ENCODE peak calls at places on chromosomes 7 and 10, in nine cellular contexts. Y is GM12891, M is IMR-90, O is transverse colon, L is HCT116, K is spleen, W is heart left ventricle, G is sigmoid colon, N is right lobe of liver. T is an unnamed sample.

GRCh38 chr7:120724448-120724847 is 133.5 kb downstream of the TSPAN12 start:
- DNase-seq in L (no peak), O (no peak), G (no peak), Y (no peak), W (no peak), M (no peak), N (no peak), K (no peak), T (no peak)

GRCh38 chr7:130732980-130733865 is 784 bp downstream of the KLF14 start:
- DNase-seq in O (peak), G (no peak), M (peak), K (peak), W (peak), N (no peak), Y (no peak), L (peak), T (peak)

GRCh38 chr7:16926283-16926682 is 44.5 kb upstream of the AGR3 start:
- DNase-seq in W (peak), K (no peak), M (peak), L (peak), Y (no peak), N (no peak), O (peak), G (no peak), T (no peak)

GRCh38 chr10:104247513-104248146 is 7.1 kb upstream of the GSTO1 start:
- DNase-seq in L (no peak), O (no peak), M (no peak), K (no peak), W (no peak), Y (no peak), G (no peak), N (no peak), T (no peak)

GRCh38 chr7:151454306-151454705 is 14.4 kb upstream of the CRYGN start:
- DNase-seq in M (no peak), L (no peak), N (peak), W (no peak), K (peak), Y (no peak), G (no peak), O (peak), T (no peak)

GRCh38 chr10:132124201-132124920 is 58.6 kb downstream of the JAKMIP3 start:
- DNase-seq in G (no peak), N (no peak), O (no peak), W (peak), M (no peak), Y (no peak), K (peak), L (no peak), T (no peak)

GRCh38 chr10:72274213-72274729 is 547 bp downstream of the DDIT4 start:
- DNase-seq in L (no peak), G (no peak), K (peak), N (peak), Y (no peak), W (peak), O (no peak), M (peak), T (peak)

GRCh38 chr10:11927746-11928145 is 104.6 kb downstream of the PROSER2 start:
- DNase-seq in L (no peak), O (no peak), Y (no peak), K (no peak), W (no peak), M (no peak), G (no peak), N (no peak), T (no peak)

GRCh38 chr10:11313463-11313862 is 295.8 kb downstream of the CELF2 start:
- DNase-seq in Y (no peak), G (no peak), M (no peak), N (no peak), L (no peak), K (no peak), O (no peak), W (no peak), T (no peak)

GRCh38 chr10:103651783-103652476 is 158.4 kb downstream of the NEURL1 start:
- DNase-seq in L (no peak), N (peak), O (peak), W (peak), K (no peak), M (no peak), G (no peak), Y (no peak), T (peak)

GRCh38 chr10:52870562-52870961 is 98.0 kb upstream of the MBL2 start:
- DNase-seq in W (no peak), K (no peak), G (no peak), O (no peak), Y (no peak), M (no peak), N (no peak), L (no peak), T (no peak)

DNA sequence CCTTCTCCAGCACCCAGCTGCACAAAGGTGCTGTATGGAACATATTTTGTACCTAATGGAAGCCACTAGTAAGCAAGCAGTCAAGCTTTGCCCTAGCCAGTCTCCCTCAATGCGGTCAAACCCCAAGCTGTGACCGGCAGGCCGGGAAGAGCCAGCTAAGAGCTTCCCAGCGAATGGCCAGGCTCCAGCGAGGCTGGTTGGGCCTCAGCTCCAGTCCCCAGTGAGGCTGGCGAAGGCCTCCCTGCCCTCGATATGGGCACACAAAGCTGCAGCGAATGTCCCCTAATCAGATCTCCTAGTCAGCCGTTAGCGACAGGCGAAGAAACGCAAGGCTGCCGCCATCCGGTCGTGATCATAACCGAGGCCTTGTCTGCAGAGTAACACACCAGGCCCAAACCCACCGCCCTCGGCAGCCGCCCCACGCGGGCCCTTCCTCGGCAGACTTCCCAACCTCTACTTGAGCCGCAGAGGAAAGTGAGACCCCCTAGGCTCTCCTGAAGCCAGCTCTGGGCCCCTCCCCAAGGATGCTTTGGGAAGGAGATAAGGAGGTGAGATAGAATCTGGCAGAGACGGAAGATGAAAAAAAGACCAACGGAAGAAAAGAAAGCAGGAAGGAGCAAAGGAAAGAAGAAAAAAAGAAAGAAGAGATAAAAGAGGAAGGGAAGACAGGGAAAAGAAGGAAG is 3.1 kb upstream of the HOXA9 start:
- DNase-seq in N (no peak), Y (no peak), M (no peak), L (no peak), G (peak), K (peak), W (no peak), O (no peak), T (no peak)
- TF ChIP-seq POLR2A in N (no peak), Y (no peak), M (no peak), L (no peak), G (no peak), K (no peak), W (no peak), O (no peak), T (peak)

GRCh38 chr7:159147246-159147645 is 2.6 kb upstream of the VIPR2 start:
- DNase-seq in G (no peak), K (peak), Y (no peak), O (no peak), M (no peak), W (no peak), L (no peak), N (no peak), T (no peak)
- TF ChIP-seq POLR2A in G (no peak), K (no peak), Y (no peak), O (no peak), M (no peak), W (no peak), L (no peak), N (no peak), T (no peak)

GRCh38 chr10:62804384-62805138 is at the start of gene ADO:
- DNase-seq in N (peak), O (peak), G (peak), K (peak), Y (peak), L (peak), W (peak), M (peak), T (peak)
- TF ChIP-seq POLR2A in N (peak), O (peak), G (peak), K (no peak), Y (no peak), L (peak), W (peak), M (peak), T (peak)

GRCh38 chr10:69318087-69318996 is 40.0 kb downstream of the HK1 start:
- DNase-seq in K (peak), N (peak), G (peak), W (peak), Y (peak), O (peak), M (peak), L (peak), T (peak)
- TF ChIP-seq POLR2A in K (peak), N (peak), G (peak), W (peak), Y (no peak), O (peak), M (peak), L (no peak), T (peak)

DNA sequence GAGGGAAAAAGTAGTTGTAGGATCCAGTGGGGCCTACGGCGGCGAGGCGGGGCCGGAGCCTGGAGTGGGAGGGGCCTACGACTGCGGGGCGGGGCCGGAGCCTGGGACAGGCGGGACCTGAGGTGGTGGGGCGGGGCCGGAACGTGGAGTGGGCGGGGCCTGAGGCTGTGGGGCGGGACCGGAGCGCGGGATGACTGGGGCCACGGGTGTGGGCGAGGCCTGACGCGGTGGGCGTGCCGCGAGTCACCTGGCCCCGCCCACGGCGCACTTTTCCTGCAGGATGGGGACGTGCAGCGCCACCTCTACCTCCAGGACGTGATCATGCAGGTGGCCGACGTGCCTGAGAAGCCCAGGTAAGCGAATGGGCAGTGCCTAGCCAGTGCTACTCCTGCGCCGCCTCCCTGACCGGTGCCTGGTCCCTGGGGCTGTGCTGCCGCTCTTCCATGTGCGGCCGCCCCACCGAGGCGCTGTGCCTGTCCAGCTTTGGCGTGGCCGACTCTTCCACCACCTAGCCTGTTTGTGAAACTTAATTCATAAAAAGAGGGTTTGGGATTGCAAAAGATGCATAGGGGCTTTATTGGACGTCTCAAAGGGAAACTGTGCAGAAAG is 501 bp downstream of the ZNF511 start:
- DNase-seq in W (peak), L (peak), O (peak), K (peak), Y (peak), N (peak), G (peak), M (peak), T (peak)
- TF ChIP-seq POLR2A in W (no peak), L (no peak), O (no peak), K (no peak), Y (no peak), N (no peak), G (no peak), M (no peak), T (peak)